ENCODE peak calls at places on chromosomes 2 and 18, in nine cellular contexts. L, X, E, H, G, A, C, Q and Z are unnamed samples.

GRCh38 chr2:25844089-25844488 is 34.2 kb downstream of the ASXL2 start:
- DNase-seq in L (no peak), X (no peak), E (no peak), H (no peak), G (no peak), A (peak; percentile 49), C (no peak), Q (no peak), Z (no peak)

GRCh38 chr2:99067871-99068270 is 73.6 kb upstream of the C2orf15 start:
- DNase-seq in L (peak; percentile 1), X (no peak), E (no peak), H (no peak), G (no peak), A (no peak), C (no peak), Q (no peak), Z (no peak)

GRCh38 chr18:46324556-46324955 is 220.4 kb downstream of the HAUS1 start:
- DNase-seq in L (peak; percentile 43), X (no peak), E (no peak), H (no peak), G (peak; percentile 87), A (peak; percentile 71), C (peak; percentile 81), Q (peak; percentile 64), Z (no peak)

GRCh38 chr2:162934191-162934590 is 95.6 kb upstream of the KCNH7 start:
- DNase-seq in L (no peak), X (no peak), E (no peak), H (no peak), G (no peak), A (no peak), C (no peak), Q (no peak), Z (no peak)

GRCh38 chr2:96808176-96808837 is 7.8 kb upstream of the CNNM3 start:
- DNase-seq in L (no peak), X (no peak), E (no peak), H (no peak), G (no peak), A (no peak), C (no peak), Q (no peak), Z (no peak)

GRCh38 chr2:18626256-18626668 is 36.9 kb upstream of the NT5C1B start:
- DNase-seq in L (no peak), X (no peak), E (no peak), H (no peak), G (no peak), A (peak; percentile 85), C (no peak), Q (no peak), Z (no peak)

GRCh38 chr2:230723363-230723762 is 10.7 kb downstream of the CAB39 start:
- DNase-seq in L (no peak), X (no peak), E (no peak), H (peak; percentile 30), G (no peak), A (peak; percentile 45), C (no peak), Q (no peak), Z (no peak)

GRCh38 chr2:237574894-237575868 is 8.8 kb downstream of the PRLH start:
- DNase-seq in L (peak; percentile 8), X (no peak), E (peak; percentile 77), H (no peak), G (peak; percentile 27), A (peak; percentile 31), C (peak; percentile 49), Q (no peak), Z (no peak)

GRCh38 chr2:121529439-121530209 is 1.1 kb upstream of the RNU4ATAC start:
- DNase-seq in L (no peak), X (no peak), E (peak; percentile 44), H (no peak), G (no peak), A (peak; percentile 59), C (peak; percentile 49), Q (peak; percentile 82), Z (no peak)

GRCh38 chr2:150528861-150529801 is 41.7 kb upstream of the RND3 start:
- DNase-seq in L (no peak), X (no peak), E (no peak), H (no peak), G (peak; percentile 99), A (peak; percentile 80), C (peak; percentile 91), Q (no peak), Z (no peak)

GRCh38 chr2:19026156-19026660 is 332.2 kb downstream of the OSR1 start:
- DNase-seq in L (no peak), X (no peak), E (no peak), H (no peak), G (no peak), A (no peak), C (no peak), Q (no peak), Z (no peak)